ENCODE peak calls at places on chromosomes 1 and 21, in nine cellular contexts. O is Caco-2; P is HEK293T; T is CD8-positive, alpha-beta T cell; J is endothelial cell; S is stimulated activated CD4-positive, alpha-beta T cell treated with anti-CD3 and anti-CD28 coated beads, Interleukin-12 subunit alpha, Interleukin-12 subunit beta, amount 100 ng/mL, for 24 hours; X is heart right ventricle; N is tibial nerve; G is GM04504. K is an unnamed sample.

GRCh38 chr1:110380667-110381283 is 10.1 kb downstream of the SLC16A4 start:
- DNase-seq in S (no peak), T (no peak), X (no peak), O (no peak), N (no peak), G (no peak), J (no peak), P (no peak), K (no peak)

GRCh38 chr1:195785830-195786229 is 822.4 kb downstream of the KCNT2 start:
- DNase-seq in X (no peak), J (no peak), N (no peak), S (no peak), P (no peak), T (no peak), O (no peak), G (no peak), K (no peak)

GRCh38 chr1:101238041-101238515 is 1.3 kb downstream of the S1PR1 start:
- DNase-seq in P (no peak), S (peak; percentile 41), N (no peak), O (no peak), X (no peak), T (peak; percentile 63), J (no peak), G (no peak), K (no peak)

GRCh38 chr1:30748699-30749401 is 8.7 kb downstream of the LAPTM5 start:
- DNase-seq in T (peak; percentile 44), J (no peak), G (no peak), P (no peak), N (no peak), O (no peak), S (no peak), X (no peak), K (no peak)

GRCh38 chr1:66374561-66375111 is 159.3 kb upstream of the SGIP1 start:
- DNase-seq in G (peak; percentile 47), N (no peak), X (no peak), S (no peak), T (no peak), P (no peak), J (no peak), O (no peak), K (no peak)

GRCh38 chr1:10784998-10785854 is 11.2 kb downstream of the CASZ1 start:
- DNase-seq in T (no peak), O (no peak), G (no peak), N (no peak), S (no peak), J (no peak), X (no peak), P (no peak), K (no peak)

GRCh38 chr1:1216770-1217620 is 3.0 kb upstream of the TNFRSF4 start:
- DNase-seq in G (no peak), O (no peak), S (no peak), T (no peak), J (no peak), P (no peak), X (no peak), N (no peak), K (no peak)

GRCh38 chr1:156262461-156263287 is 14.8 kb upstream of the PAQR6 start:
- DNase-seq in N (no peak), J (no peak), P (no peak), T (no peak), G (peak; percentile 77), S (no peak), O (no peak), X (no peak), K (no peak)

GRCh38 chr1:160437432-160438319 is 37.3 kb downstream of the VANGL2 start:
- DNase-seq in O (no peak), J (no peak), X (no peak), G (no peak), N (no peak), P (no peak), S (no peak), T (no peak), K (no peak)

GRCh38 chr1:155086856-155087535 is 8.4 kb downstream of the EFNA3 start:
- DNase-seq in P (no peak), O (no peak), T (no peak), S (no peak), X (no peak), G (no peak), J (no peak), N (no peak), K (no peak)

GRCh38 chr1:6317101-6317760 is 56.3 kb upstream of the GPR153 start:
- DNase-seq in N (no peak), P (no peak), S (no peak), T (no peak), J (no peak), O (no peak), X (no peak), G (no peak), K (no peak)

GRCh38 chr1:17914142-17914541 is 159.0 kb downstream of the ACTL8 start:
- DNase-seq in T (no peak), P (no peak), N (no peak), J (no peak), S (no peak), G (no peak), O (no peak), X (no peak), K (no peak)

GRCh38 chr1:33228935-33229487 is 27.3 kb upstream of the ZNF362 start:
- DNase-seq in G (peak; percentile 92), T (no peak), X (no peak), S (no peak), J (no peak), O (no peak), P (peak; percentile 5), N (peak; percentile 20), K (no peak)

GRCh38 chr21:42262826-42263225 is 43.9 kb downstream of the ABCG1 start:
- DNase-seq in G (no peak), X (peak; percentile 84), P (no peak), O (peak; percentile 39), J (peak; percentile 59), N (no peak), S (no peak), T (no peak), K (peak; percentile 84)

GRCh38 chr1:223462866-223463404 is 69.7 kb downstream of the CCDC185 start:
- DNase-seq in P (no peak), T (no peak), J (no peak), S (no peak), O (peak; percentile 12), N (no peak), X (no peak), G (no peak), K (no peak)

GRCh38 chr1:206802401-206802800 is 30.1 kb upstream of the IL10 start:
- DNase-seq in S (no peak), G (no peak), T (no peak), O (no peak), N (no peak), P (no peak), X (no peak), J (no peak), K (no peak)

GRCh38 chr1:41387667-41388091 is 26.4 kb downstream of the FOXO6 start:
- DNase-seq in X (peak; percentile 87), S (no peak), N (no peak), P (peak; percentile 69), J (no peak), G (peak; percentile 18), O (peak; percentile 46), T (no peak), K (peak; percentile 51)

GRCh38 chr1:6603851-6604558 is 1.3 kb upstream of the KLHL21 start:
- DNase-seq in G (peak; percentile 56), X (peak; percentile 72), P (no peak), T (peak; percentile 25), S (no peak), J (peak; percentile 56), N (peak; percentile 57), O (peak; percentile 82), K (peak; percentile 63)

GRCh38 chr1:186708578-186709203 is 28.5 kb upstream of the PTGS2 start:
- DNase-seq in O (no peak), P (no peak), S (no peak), T (no peak), N (no peak), J (no peak), G (no peak), X (no peak), K (no peak)

GRCh38 chr1:84506002-84506728 is at the start of the genes GNG5 and SPATA1:
- DNase-seq in J (peak; percentile 98), O (peak; percentile 94), T (peak; percentile 98), P (peak; percentile 99), G (peak; percentile 93), X (peak; percentile 99), S (peak; percentile 96), N (peak; percentile 97), K (peak; percentile 94)

GRCh38 chr1:158022554-158023278 is 29.3 kb downstream of the KIRREL1 start:
- DNase-seq in S (no peak), T (no peak), G (no peak), P (no peak), X (no peak), J (no peak), N (no peak), O (no peak), K (no peak)

GRCh38 chr1:1846386-1846918 is 44.4 kb downstream of the GNB1 start:
- DNase-seq in X (no peak), P (no peak), T (no peak), O (no peak), G (no peak), S (no peak), N (no peak), J (no peak), K (no peak)

GRCh38 chr1:50349242-50349565 is 74.0 kb downstream of the DMRTA2 start:
- DNase-seq in G (no peak), P (no peak), J (no peak), N (no peak), S (no peak), X (no peak), O (no peak), T (no peak), K (no peak)

GRCh38 chr21:15255359-15256157 is 190.8 kb upstream of the NRIP1 start:
- DNase-seq in X (no peak), P (no peak), S (no peak), N (no peak), G (no peak), O (no peak), T (no peak), J (no peak), K (no peak)

GRCh38 chr1:88371396-88371795 is 312.7 kb upstream of the PKN2 start:
- DNase-seq in N (no peak), X (no peak), S (no peak), P (no peak), J (no peak), T (no peak), G (no peak), O (no peak), K (no peak)

GRCh38 chr1:35708179-35708891 is 10.3 kb downstream of the C1orf216 start:
- DNase-seq in O (no peak), G (no peak), J (no peak), S (no peak), T (no peak), P (no peak), X (no peak), N (no peak), K (no peak)

GRCh38 chr1:81420760-81421159 is 380.0 kb upstream of the ADGRL2 start:
- DNase-seq in N (no peak), O (no peak), X (no peak), J (no peak), G (no peak), T (no peak), P (no peak), S (no peak), K (no peak)

GRCh38 chr1:13224480-13225060 is 1.4 kb downstream of the PRAMEF18 start:
- DNase-seq in O (no peak), N (no peak), S (no peak), X (no peak), G (no peak), T (no peak), P (no peak), J (no peak), K (no peak)

K was measured in T47D.